ENCODE peak calls at places on chromosomes 16 and 17, in eight cellular contexts. One of them, this sample, is unnamed.

GRCh38 chr17:9291912-9292562 is 270.7 kb downstream of the NTN1 start:
- DNase-seq in SW480: peak
- DNase-seq in smooth muscle cell of the brain vasculature: peak
- DNase-seq in fibroblast of lung: peak
- DNase-seq in central memory CD4-positive, alpha-beta T cell: no peak
- DNase-seq in T-helper 1 cell: peak
- DNase-seq in cardiac muscle cell: peak
- DNase-seq in NCI-H2107: no peak
- DNase-seq in this sample: peak

GRCh38 chr16:29756654-29757053 is 10.9 kb upstream of the C16orf54 start:
- DNase-seq in smooth muscle cell of the brain vasculature: no peak
- DNase-seq in central memory CD4-positive, alpha-beta T cell: no peak
- DNase-seq in T-helper 1 cell: no peak
- DNase-seq in NCI-H2107: no peak
- DNase-seq in cardiac muscle cell: peak
- DNase-seq in SW480: no peak
- DNase-seq in fibroblast of lung: no peak
- DNase-seq in this sample: peak

GRCh38 chr17:39533891-39534290 is 72.6 kb downstream of the CDK12 start:
- DNase-seq in NCI-H2107: no peak
- DNase-seq in smooth muscle cell of the brain vasculature: no peak
- DNase-seq in T-helper 1 cell: no peak
- DNase-seq in fibroblast of lung: no peak
- DNase-seq in SW480: no peak
- DNase-seq in central memory CD4-positive, alpha-beta T cell: no peak
- DNase-seq in cardiac muscle cell: no peak
- DNase-seq in this sample: no peak

GRCh38 chr17:4968916-4969550 is 1.4 kb upstream of the SPAG7 start:
- DNase-seq in central memory CD4-positive, alpha-beta T cell: no peak
- DNase-seq in fibroblast of lung: peak
- DNase-seq in cardiac muscle cell: peak
- DNase-seq in T-helper 1 cell: peak
- DNase-seq in SW480: peak
- DNase-seq in smooth muscle cell of the brain vasculature: no peak
- DNase-seq in NCI-H2107: no peak
- DNase-seq in this sample: no peak

GRCh38 chr17:79027925-79028491 is 4.0 kb downstream of the C1QTNF1 start:
- DNase-seq in fibroblast of lung: peak
- DNase-seq in cardiac muscle cell: peak
- DNase-seq in NCI-H2107: no peak
- DNase-seq in central memory CD4-positive, alpha-beta T cell: no peak
- DNase-seq in T-helper 1 cell: no peak
- DNase-seq in SW480: peak
- DNase-seq in smooth muscle cell of the brain vasculature: no peak
- DNase-seq in this sample: no peak

GRCh38 chr17:17701658-17702057 is 20.4 kb downstream of the RAI1 start:
- DNase-seq in cardiac muscle cell: no peak
- DNase-seq in central memory CD4-positive, alpha-beta T cell: no peak
- DNase-seq in fibroblast of lung: no peak
- DNase-seq in T-helper 1 cell: no peak
- DNase-seq in SW480: no peak
- DNase-seq in NCI-H2107: no peak
- DNase-seq in smooth muscle cell of the brain vasculature: no peak
- DNase-seq in this sample: no peak

GRCh38 chr17:56284501-56284900 is 131.2 kb downstream of the ANKFN1 start:
- DNase-seq in NCI-H2107: no peak
- DNase-seq in SW480: no peak
- DNase-seq in fibroblast of lung: no peak
- DNase-seq in central memory CD4-positive, alpha-beta T cell: no peak
- DNase-seq in T-helper 1 cell: no peak
- DNase-seq in smooth muscle cell of the brain vasculature: no peak
- DNase-seq in cardiac muscle cell: no peak
- DNase-seq in this sample: no peak

GRCh38 chr17:58001461-58002124 is 5.5 kb downstream of the SRSF1 start:
- DNase-seq in SW480: no peak
- DNase-seq in NCI-H2107: no peak
- DNase-seq in central memory CD4-positive, alpha-beta T cell: no peak
- DNase-seq in T-helper 1 cell: no peak
- DNase-seq in fibroblast of lung: no peak
- DNase-seq in smooth muscle cell of the brain vasculature: no peak
- DNase-seq in cardiac muscle cell: no peak
- DNase-seq in this sample: no peak

GRCh38 chr17:55366020-55366481 is 55.6 kb downstream of the MMD start:
- DNase-seq in smooth muscle cell of the brain vasculature: no peak
- DNase-seq in SW480: no peak
- DNase-seq in NCI-H2107: no peak
- DNase-seq in fibroblast of lung: no peak
- DNase-seq in central memory CD4-positive, alpha-beta T cell: no peak
- DNase-seq in T-helper 1 cell: no peak
- DNase-seq in cardiac muscle cell: no peak
- DNase-seq in this sample: no peak

GRCh38 chr17:80187493-80187892 is 17.7 kb downstream of the CARD14 start:
- DNase-seq in central memory CD4-positive, alpha-beta T cell: no peak
- DNase-seq in cardiac muscle cell: peak
- DNase-seq in NCI-H2107: no peak
- DNase-seq in T-helper 1 cell: no peak
- DNase-seq in smooth muscle cell of the brain vasculature: no peak
- DNase-seq in fibroblast of lung: peak
- DNase-seq in SW480: no peak
- DNase-seq in this sample: no peak

GRCh38 chr17:28712037-28712704 is 483 bp upstream of the PROCA1 start:
- DNase-seq in SW480: no peak
- DNase-seq in NCI-H2107: no peak
- DNase-seq in T-helper 1 cell: peak
- DNase-seq in cardiac muscle cell: peak
- DNase-seq in smooth muscle cell of the brain vasculature: no peak
- DNase-seq in central memory CD4-positive, alpha-beta T cell: peak
- DNase-seq in fibroblast of lung: no peak
- DNase-seq in this sample: peak

GRCh38 chr17:75902406-75902805 is 2.3 kb downstream of the MRPL38 start:
- DNase-seq in NCI-H2107: no peak
- DNase-seq in T-helper 1 cell: no peak
- DNase-seq in smooth muscle cell of the brain vasculature: no peak
- DNase-seq in SW480: no peak
- DNase-seq in fibroblast of lung: no peak
- DNase-seq in central memory CD4-positive, alpha-beta T cell: no peak
- DNase-seq in cardiac muscle cell: no peak
- DNase-seq in this sample: no peak

GRCh38 chr16:88316151-88316550 is 66.6 kb upstream of the ZNF469 start:
- DNase-seq in T-helper 1 cell: no peak
- DNase-seq in NCI-H2107: no peak
- DNase-seq in central memory CD4-positive, alpha-beta T cell: no peak
- DNase-seq in fibroblast of lung: no peak
- DNase-seq in cardiac muscle cell: no peak
- DNase-seq in smooth muscle cell of the brain vasculature: no peak
- DNase-seq in SW480: peak
- DNase-seq in this sample: no peak

GRCh38 chr17:80694085-80694991 is 149.7 kb downstream of the RPTOR start:
- DNase-seq in fibroblast of lung: no peak
- DNase-seq in SW480: no peak
- DNase-seq in smooth muscle cell of the brain vasculature: no peak
- DNase-seq in T-helper 1 cell: no peak
- DNase-seq in central memory CD4-positive, alpha-beta T cell: no peak
- DNase-seq in cardiac muscle cell: no peak
- DNase-seq in NCI-H2107: no peak
- DNase-seq in this sample: no peak

GRCh38 chr17:17313350-17313991 is 10.3 kb downstream of the NT5M start:
- DNase-seq in NCI-H2107: no peak
- DNase-seq in smooth muscle cell of the brain vasculature: no peak
- DNase-seq in fibroblast of lung: no peak
- DNase-seq in SW480: peak
- DNase-seq in central memory CD4-positive, alpha-beta T cell: peak
- DNase-seq in cardiac muscle cell: peak
- DNase-seq in T-helper 1 cell: peak
- DNase-seq in this sample: peak

GRCh38 chr17:35449371-35449931 is 885 bp upstream of the SLFN13 start:
- DNase-seq in central memory CD4-positive, alpha-beta T cell: no peak
- DNase-seq in cardiac muscle cell: peak
- DNase-seq in T-helper 1 cell: no peak
- DNase-seq in smooth muscle cell of the brain vasculature: no peak
- DNase-seq in SW480: no peak
- DNase-seq in NCI-H2107: no peak
- DNase-seq in fibroblast of lung: peak
- DNase-seq in this sample: no peak

GRCh38 chr16:66228791-66229190 is 137.7 kb upstream of the CDH5 start:
- DNase-seq in central memory CD4-positive, alpha-beta T cell: no peak
- DNase-seq in fibroblast of lung: peak
- DNase-seq in T-helper 1 cell: no peak
- DNase-seq in SW480: no peak
- DNase-seq in smooth muscle cell of the brain vasculature: peak
- DNase-seq in NCI-H2107: no peak
- DNase-seq in cardiac muscle cell: peak
- DNase-seq in this sample: no peak

GRCh38 chr16:62475573-62475972 is 439.3 kb upstream of the CDH8 start:
- DNase-seq in smooth muscle cell of the brain vasculature: no peak
- DNase-seq in central memory CD4-positive, alpha-beta T cell: no peak
- DNase-seq in cardiac muscle cell: no peak
- DNase-seq in T-helper 1 cell: no peak
- DNase-seq in SW480: no peak
- DNase-seq in NCI-H2107: no peak
- DNase-seq in fibroblast of lung: no peak
- DNase-seq in this sample: no peak

GRCh38 chr17:78138204-78139060 is 7.8 kb upstream of the C17orf99 start:
- DNase-seq in NCI-H2107: no peak
- DNase-seq in SW480: no peak
- DNase-seq in smooth muscle cell of the brain vasculature: no peak
- DNase-seq in cardiac muscle cell: no peak
- DNase-seq in central memory CD4-positive, alpha-beta T cell: no peak
- DNase-seq in fibroblast of lung: no peak
- DNase-seq in T-helper 1 cell: no peak
- DNase-seq in this sample: no peak

GRCh38 chr16:21060027-21060510 is 90.6 kb downstream of the DNAH3 start:
- DNase-seq in T-helper 1 cell: no peak
- DNase-seq in cardiac muscle cell: no peak
- DNase-seq in SW480: no peak
- DNase-seq in smooth muscle cell of the brain vasculature: no peak
- DNase-seq in fibroblast of lung: no peak
- DNase-seq in NCI-H2107: no peak
- DNase-seq in central memory CD4-positive, alpha-beta T cell: no peak
- DNase-seq in this sample: no peak

GRCh38 chr17:3890082-3890892 is 2.6 kb downstream of the CAMKK1 start:
- DNase-seq in NCI-H2107: peak
- DNase-seq in smooth muscle cell of the brain vasculature: no peak
- DNase-seq in cardiac muscle cell: peak
- DNase-seq in T-helper 1 cell: no peak
- DNase-seq in fibroblast of lung: peak
- DNase-seq in central memory CD4-positive, alpha-beta T cell: no peak
- DNase-seq in SW480: peak
- DNase-seq in this sample: peak

GRCh38 chr17:48728232-48729231 is at the start of gene HOXB13:
- DNase-seq in smooth muscle cell of the brain vasculature: no peak
- DNase-seq in cardiac muscle cell: peak
- DNase-seq in NCI-H2107: no peak
- DNase-seq in central memory CD4-positive, alpha-beta T cell: peak
- DNase-seq in T-helper 1 cell: peak
- DNase-seq in SW480: peak
- DNase-seq in fibroblast of lung: peak
- DNase-seq in this sample: no peak

GRCh38 chr16:27499659-27500055 is 50.1 kb downstream of the GTF3C1 start:
- DNase-seq in NCI-H2107: no peak
- DNase-seq in fibroblast of lung: no peak
- DNase-seq in SW480: no peak
- DNase-seq in central memory CD4-positive, alpha-beta T cell: no peak
- DNase-seq in smooth muscle cell of the brain vasculature: no peak
- DNase-seq in cardiac muscle cell: no peak
- DNase-seq in T-helper 1 cell: no peak
- DNase-seq in this sample: no peak

GRCh38 chr17:62614142-62614541 is 13.3 kb upstream of the MRC2 start:
- DNase-seq in T-helper 1 cell: no peak
- DNase-seq in fibroblast of lung: peak
- DNase-seq in SW480: no peak
- DNase-seq in cardiac muscle cell: peak
- DNase-seq in central memory CD4-positive, alpha-beta T cell: no peak
- DNase-seq in NCI-H2107: no peak
- DNase-seq in smooth muscle cell of the brain vasculature: peak
- DNase-seq in this sample: no peak

GRCh38 chr16:2370725-2371124 is 30.2 kb upstream of the ABCA3 start:
- DNase-seq in NCI-H2107: no peak
- DNase-seq in cardiac muscle cell: no peak
- DNase-seq in smooth muscle cell of the brain vasculature: no peak
- DNase-seq in central memory CD4-positive, alpha-beta T cell: no peak
- DNase-seq in SW480: peak
- DNase-seq in fibroblast of lung: no peak
- DNase-seq in T-helper 1 cell: no peak
- DNase-seq in this sample: no peak

GRCh38 chr17:36534117-36534880 is at the start of gene MYO19:
- DNase-seq in NCI-H2107: peak
- DNase-seq in smooth muscle cell of the brain vasculature: peak
- DNase-seq in T-helper 1 cell: peak
- DNase-seq in SW480: peak
- DNase-seq in cardiac muscle cell: peak
- DNase-seq in fibroblast of lung: peak
- DNase-seq in central memory CD4-positive, alpha-beta T cell: peak
- DNase-seq in this sample: peak

GRCh38 chr17:34081269-34081668 is 173.8 kb upstream of the CCL2 start:
- DNase-seq in central memory CD4-positive, alpha-beta T cell: no peak
- DNase-seq in fibroblast of lung: no peak
- DNase-seq in cardiac muscle cell: peak
- DNase-seq in T-helper 1 cell: no peak
- DNase-seq in smooth muscle cell of the brain vasculature: no peak
- DNase-seq in SW480: peak
- DNase-seq in NCI-H2107: no peak
- DNase-seq in this sample: no peak

GRCh38 chr16:78094166-78094565 is 5.3 kb upstream of the WWOX start:
- DNase-seq in cardiac muscle cell: no peak
- DNase-seq in central memory CD4-positive, alpha-beta T cell: no peak
- DNase-seq in NCI-H2107: no peak
- DNase-seq in fibroblast of lung: peak
- DNase-seq in SW480: peak
- DNase-seq in T-helper 1 cell: no peak
- DNase-seq in smooth muscle cell of the brain vasculature: no peak
- DNase-seq in this sample: no peak

GRCh38 chr16:25060920-25061319 is 45.8 kb upstream of the ARHGAP17 start:
- DNase-seq in NCI-H2107: no peak
- DNase-seq in SW480: no peak
- DNase-seq in central memory CD4-positive, alpha-beta T cell: peak
- DNase-seq in smooth muscle cell of the brain vasculature: no peak
- DNase-seq in cardiac muscle cell: peak
- DNase-seq in T-helper 1 cell: peak
- DNase-seq in fibroblast of lung: no peak
- DNase-seq in this sample: peak

GRCh38 chr17:36661047-36661666 is 59.8 kb downstream of the MRM1 start:
- DNase-seq in cardiac muscle cell: no peak
- DNase-seq in NCI-H2107: no peak
- DNase-seq in T-helper 1 cell: no peak
- DNase-seq in smooth muscle cell of the brain vasculature: no peak
- DNase-seq in central memory CD4-positive, alpha-beta T cell: no peak
- DNase-seq in SW480: no peak
- DNase-seq in fibroblast of lung: no peak
- DNase-seq in this sample: no peak

GRCh38 chr17:61474235-61474927 is 22.2 kb downstream of the TBX4 start:
- DNase-seq in central memory CD4-positive, alpha-beta T cell: no peak
- DNase-seq in SW480: no peak
- DNase-seq in fibroblast of lung: peak
- DNase-seq in cardiac muscle cell: peak
- DNase-seq in T-helper 1 cell: no peak
- DNase-seq in NCI-H2107: no peak
- DNase-seq in smooth muscle cell of the brain vasculature: no peak
- DNase-seq in this sample: no peak

GRCh38 chr17:17525956-17526355 is 29.8 kb upstream of the RASD1 start:
- DNase-seq in central memory CD4-positive, alpha-beta T cell: no peak
- DNase-seq in fibroblast of lung: no peak
- DNase-seq in cardiac muscle cell: no peak
- DNase-seq in SW480: no peak
- DNase-seq in smooth muscle cell of the brain vasculature: no peak
- DNase-seq in NCI-H2107: no peak
- DNase-seq in T-helper 1 cell: no peak
- DNase-seq in this sample: no peak

GRCh38 chr16:24482681-24483202 is 56.6 kb upstream of the RBBP6 start:
- DNase-seq in smooth muscle cell of the brain vasculature: no peak
- DNase-seq in central memory CD4-positive, alpha-beta T cell: no peak
- DNase-seq in SW480: no peak
- DNase-seq in cardiac muscle cell: no peak
- DNase-seq in NCI-H2107: no peak
- DNase-seq in fibroblast of lung: no peak
- DNase-seq in T-helper 1 cell: no peak
- DNase-seq in this sample: no peak

GRCh38 chr16:46629331-46629843 is 8.2 kb upstream of the SHCBP1 start:
- DNase-seq in central memory CD4-positive, alpha-beta T cell: no peak
- DNase-seq in cardiac muscle cell: peak
- DNase-seq in smooth muscle cell of the brain vasculature: no peak
- DNase-seq in T-helper 1 cell: no peak
- DNase-seq in fibroblast of lung: peak
- DNase-seq in SW480: peak
- DNase-seq in NCI-H2107: no peak
- DNase-seq in this sample: no peak

This sample was measured in CD4-positive, alpha-beta memory T cell.